ENCODE peak calls at places on chromosome 10, in four cellular contexts. I is tibial artery, O is IMR-90, S is stomach. R is an unnamed sample.

GRCh38 chr10:86263209-86263608 is 103.4 kb downstream of the GRID1 start:
- DNase-seq in I (peak; percentile 46), O (no peak), S (peak; percentile 24), R (no peak)

GRCh38 chr10:69362471-69362954 is 54.2 kb downstream of the TACR2 start:
- DNase-seq in I (peak; percentile 94), O (peak; percentile 90), S (peak; percentile 61), R (peak; percentile 66)

GRCh38 chr10:6072215-6072941 is 10.2 kb upstream of the IL2RA start:
- DNase-seq in I (peak; percentile 17), O (no peak), S (no peak), R (no peak)

GRCh38 chr10:97278491-97278989 is 13.9 kb downstream of the ARHGAP19 start:
- DNase-seq in I (no peak), O (peak; percentile 93), S (no peak), R (no peak)

GRCh38 chr10:11499425-11500071 is 111.9 kb downstream of the USP6NL start:
- DNase-seq in I (no peak), O (no peak), S (no peak), R (no peak)

GRCh38 chr10:73388228-73388627 is 25.6 kb downstream of the ANXA7 start:
- DNase-seq in I (no peak), O (no peak), S (no peak), R (no peak)

GRCh38 chr10:14578060-14578952 is 196.4 kb downstream of the FAM107B start:
- DNase-seq in I (peak; percentile 76), O (peak; percentile 68), S (peak; percentile 56), R (no peak)

GRCh38 chr10:42962902-42963231 is 114.0 kb upstream of the RET start:
- DNase-seq in I (peak; percentile 51), O (no peak), S (peak; percentile 20), R (no peak)

GRCh38 chr10:96588060-96588554 is 1.3 kb upstream of the TM9SF3 start:
- DNase-seq in I (no peak), O (no peak), S (no peak), R (no peak)

GRCh38 chr10:72328045-72328828 is 26.5 kb downstream of the DNAJB12 start:
- DNase-seq in I (peak; percentile 91), O (peak; percentile 57), S (peak; percentile 85), R (no peak)

GRCh38 chr10:30447125-30447799 is 13.3 kb downstream of the MAP3K8 start:
- DNase-seq in I (no peak), O (peak; percentile 95), S (no peak), R (no peak)

GRCh38 chr10:30441974-30442606 is 8.1 kb downstream of the MAP3K8 start:
- DNase-seq in I (no peak), O (no peak), S (no peak), R (no peak)

GRCh38 chr10:30443049-30443448 is 9.1 kb downstream of the MAP3K8 start:
- DNase-seq in I (no peak), O (no peak), S (no peak), R (no peak)

GRCh38 chr10:30439931-30440330 is 5.9 kb downstream of the MAP3K8 start:
- DNase-seq in I (no peak), O (no peak), S (no peak), R (no peak)

GRCh38 chr10:30445716-30446115 is 11.7 kb downstream of the MAP3K8 start:
- DNase-seq in I (no peak), O (peak; percentile 94), S (no peak), R (no peak)
- H3K4me1 ChIP-seq in I (peaks cover 56% of the 10 kb centered on the region), O (peaks cover 14% of the 10 kb centered on the region), S (no peaks in the 10 kb centered on the region), R (peaks cover 46% of the 10 kb centered on the region)

GRCh38 chr10:129891806-129892205 is 72.3 kb downstream of the EBF3 start:
- DNase-seq in I (no peak), O (no peak), S (no peak), R (no peak)
- H3K4me1 ChIP-seq in I (no peaks in the 10 kb centered on the region), O (no peaks in the 10 kb centered on the region), S (no peaks in the 10 kb centered on the region), R (no peaks in the 10 kb centered on the region)

GRCh38 chr10:125030567-125031197 is 88.8 kb downstream of the ZRANB1 start:
- DNase-seq in I (peak; percentile 80), O (no peak), S (peak; percentile 49), R (no peak)
- H3K4me1 ChIP-seq in I (peaks cover 75% of the 10 kb centered on the region), O (peaks cover 25% of the 10 kb centered on the region), S (peaks cover 35% of the 10 kb centered on the region), R (peaks cover 81% of the 10 kb centered on the region)

DNA sequence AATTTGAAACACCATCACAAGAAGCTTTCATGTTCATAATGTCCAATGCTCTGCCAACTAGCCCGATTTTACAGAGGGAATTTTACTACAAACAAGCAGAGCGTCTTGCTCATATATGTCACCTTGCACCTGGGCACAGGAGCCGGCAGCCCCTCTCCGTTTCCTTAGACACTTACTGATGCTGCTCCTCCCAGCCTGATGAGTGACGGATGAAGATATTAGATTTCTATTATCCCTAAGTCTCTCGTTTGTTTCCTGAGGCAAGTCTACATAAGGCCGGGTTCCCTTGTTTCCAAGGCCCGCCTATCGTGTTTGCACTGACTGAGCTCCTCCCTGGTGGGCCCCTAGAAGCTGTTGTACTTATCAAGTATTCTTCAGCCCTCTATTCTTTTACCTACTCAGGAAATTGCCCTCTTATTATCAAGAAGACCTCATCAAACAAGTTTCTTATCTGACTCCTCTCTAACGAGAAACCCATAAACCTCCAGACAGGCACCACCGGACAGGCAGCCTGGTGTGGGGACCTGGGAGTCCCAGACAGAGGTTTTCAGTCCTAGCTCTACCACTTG is 18.5 kb downstream of the SH3PXD2A start:
- DNase-seq in I (peak; percentile 45), O (no peak), S (no peak), R (no peak)
- H3K4me1 ChIP-seq in I (peaks cover 50% of the 10 kb centered on the region), O (peaks cover 10% of the 10 kb centered on the region), S (peaks cover 32% of the 10 kb centered on the region), R (peaks cover 56% of the 10 kb centered on the region)

DNA sequence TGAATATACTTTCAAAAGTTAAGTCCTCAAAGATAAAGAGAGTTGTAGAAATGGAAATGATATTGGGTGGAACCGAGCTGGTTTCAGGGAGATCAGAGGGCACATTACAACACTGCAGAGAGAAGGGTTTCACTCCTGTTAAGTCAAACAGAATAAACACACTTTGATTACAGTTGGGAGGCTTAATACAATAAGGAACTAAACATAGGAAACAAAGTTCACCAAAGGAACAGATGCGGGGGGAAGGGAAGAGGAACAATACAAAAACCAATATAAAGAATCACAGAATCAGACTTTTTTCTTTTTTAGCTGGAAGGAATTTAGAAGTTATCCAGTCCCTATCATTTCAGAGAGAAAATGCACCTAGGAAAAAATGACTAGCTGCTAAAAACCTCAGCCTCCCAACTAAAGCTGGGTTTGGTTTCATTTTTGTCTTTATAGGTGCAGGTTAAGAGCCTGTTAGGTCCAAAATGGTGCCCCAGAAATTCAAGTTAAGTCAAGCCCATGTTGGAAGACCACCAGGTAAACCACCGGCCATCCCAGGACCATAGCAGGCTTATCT is 81.9 kb downstream of the DNMBP start:
- DNase-seq in I (no peak), O (no peak), S (no peak), R (no peak)
- H3K4me1 ChIP-seq in I (no peaks in the 10 kb centered on the region), O (peaks cover 16% of the 10 kb centered on the region), S (peaks cover 15% of the 10 kb centered on the region), R (peaks cover 6% of the 10 kb centered on the region)